ENCODE peak calls at places on chromosomes 13 and 19, in seven cellular contexts. I is mesendoderm, U is IMR-90, G is H1, N is H9, Q is neuronal stem cell, W is mesenchymal stem cell. R is an unnamed sample.

GRCh38 chr13:74461011-74461410 is 326.8 kb upstream of the KLF12 start:
- DNase-seq in I (no peak), U (no peak), G (no peak), N (no peak), Q (no peak), W (no peak), R (no peak)

GRCh38 chr19:51573331-51573730 is 2.2 kb downstream of the ZNF175 start:
- DNase-seq in I (no peak), U (peak), G (no peak), N (no peak), Q (no peak), W (peak), R (no peak)

GRCh38 chr13:79659161-79659560 is 178.2 kb downstream of the NDFIP2 start:
- DNase-seq in I (peak), U (no peak), G (no peak), N (no peak), Q (peak), W (peak), R (no peak)

GRCh38 chr13:41122838-41123237 is 9.8 kb downstream of the KBTBD6 start:
- DNase-seq in I (no peak), U (no peak), G (no peak), N (no peak), Q (no peak), W (no peak), R (peak)

GRCh38 chr19:4504874-4505569 is 13.3 kb downstream of the PLIN4 start:
- DNase-seq in I (no peak), U (no peak), G (no peak), N (no peak), Q (no peak), W (no peak), R (no peak)

GRCh38 chr13:39415403-39415802 is 187.6 kb downstream of the LHFPL6 start:
- DNase-seq in I (peak), U (peak), G (no peak), N (peak), Q (no peak), W (peak), R (no peak)

GRCh38 chr13:34017231-34017630 is 199.3 kb downstream of the RFC3 start:
- DNase-seq in I (no peak), U (no peak), G (no peak), N (no peak), Q (no peak), W (no peak), R (no peak)

GRCh38 chr19:17078038-17078919 is 2.7 kb downstream of the MYO9B start:
- DNase-seq in I (peak), U (no peak), G (no peak), N (no peak), Q (no peak), W (no peak), R (peak)

GRCh38 chr19:16338470-16339360 is 14.1 kb downstream of the KLF2 start:
- DNase-seq in I (peak), U (peak), G (no peak), N (no peak), Q (no peak), W (peak), R (no peak)

GRCh38 chr13:57569981-57570380 is 61.6 kb upstream of the PCDH17 start:
- DNase-seq in I (no peak), U (no peak), G (no peak), N (no peak), Q (no peak), W (peak), R (no peak)

GRCh38 chr19:34482380-34483250 is 1.1 kb downstream of the WTIP start:
- DNase-seq in I (peak), U (peak), G (no peak), N (no peak), Q (no peak), W (peak), R (peak)

GRCh38 chr13:31945202-31945978 is 86.2 kb upstream of the FRY start:
- DNase-seq in I (peak), U (peak), G (no peak), N (peak), Q (no peak), W (peak), R (peak)

GRCh38 chr19:30555788-30556110 is 183.6 kb downstream of the ZNF536 start:
- DNase-seq in I (no peak), U (no peak), G (no peak), N (no peak), Q (no peak), W (no peak), R (no peak)

GRCh38 chr19:33462112-33462726 is 59.4 kb downstream of the PEPD start:
- DNase-seq in I (no peak), U (no peak), G (no peak), N (peak), Q (no peak), W (no peak), R (no peak)

GRCh38 chr13:65985632-65986031 is 1244.5 kb downstream of the PCDH9 start:
- DNase-seq in I (peak), U (no peak), G (no peak), N (peak), Q (no peak), W (no peak), R (no peak)

GRCh38 chr13:77506874-77507273 is 28.6 kb upstream of the SCEL start:
- DNase-seq in I (no peak), U (no peak), G (no peak), N (no peak), Q (no peak), W (peak), R (no peak)

GRCh38 chr13:31790992-31791391 is 51.7 kb downstream of the RXFP2 start:
- DNase-seq in I (no peak), U (peak), G (no peak), N (no peak), Q (no peak), W (peak), R (no peak)

GRCh38 chr13:93398167-93398566 is 171.6 kb downstream of the GPC6 start:
- DNase-seq in I (no peak), U (peak), G (no peak), N (no peak), Q (no peak), W (peak), R (no peak)

GRCh38 chr13:22812793-22813192 is 368.0 kb upstream of the SGCG start:
- DNase-seq in I (peak), U (no peak), G (no peak), N (no peak), Q (no peak), W (no peak), R (peak)

GRCh38 chr19:46787040-46787330 is 1.4 kb downstream of the SLC1A5 start:
- DNase-seq in I (no peak), U (no peak), G (no peak), N (no peak), Q (no peak), W (no peak), R (no peak)

GRCh38 chr19:4013886-4014540 is 6.5 kb downstream of the PIAS4 start:
- DNase-seq in I (no peak), U (no peak), G (no peak), N (no peak), Q (no peak), W (no peak), R (no peak)

GRCh38 chr13:100825551-100825950 is 151.0 kb upstream of the TMTC4 start:
- DNase-seq in I (no peak), U (peak), G (no peak), N (no peak), Q (no peak), W (no peak), R (no peak)

GRCh38 chr19:33646306-33646705 is 24.6 kb downstream of the CHST8 start:
- DNase-seq in I (no peak), U (no peak), G (no peak), N (no peak), Q (no peak), W (no peak), R (no peak)

GRCh38 chr13:71861769-71862168 is 5.2 kb downstream of the DACH1 start:
- DNase-seq in I (no peak), U (no peak), G (no peak), N (no peak), Q (no peak), W (no peak), R (no peak)

GRCh38 chr19:19459707-19460251 is 54.3 kb downstream of the GATAD2A start:
- DNase-seq in I (no peak), U (peak), G (no peak), N (no peak), Q (no peak), W (peak), R (peak)

GRCh38 chr19:38252935-38253691 is 3.1 kb downstream of the PPP1R14A start:
- DNase-seq in I (no peak), U (no peak), G (no peak), N (no peak), Q (no peak), W (peak), R (no peak)

GRCh38 chr13:45299194-45299593 is 41.8 kb downstream of the TPT1 start:
- DNase-seq in I (no peak), U (peak), G (no peak), N (no peak), Q (no peak), W (no peak), R (no peak)

GRCh38 chr13:75052616-75053015 is 429.4 kb downstream of the TBC1D4 start:
- DNase-seq in I (no peak), U (no peak), G (no peak), N (no peak), Q (no peak), W (no peak), R (no peak)

GRCh38 chr13:40064154-40064713 is 408.8 kb downstream of the COG6 start:
- DNase-seq in I (no peak), U (no peak), G (no peak), N (no peak), Q (no peak), W (peak), R (no peak)

GRCh38 chr19:45177817-45178261 is at the start of gene TRAPPC6A:
- DNase-seq in I (no peak), U (peak), G (no peak), N (no peak), Q (no peak), W (peak), R (peak)

GRCh38 chr13:89465366-89465765 is 1794.2 kb downstream of the SLITRK5 start:
- DNase-seq in I (no peak), U (no peak), G (no peak), N (no peak), Q (no peak), W (peak), R (no peak)

GRCh38 chr19:3949997-3950859 is 17.4 kb downstream of the NMRK2 start:
- DNase-seq in I (no peak), U (no peak), G (no peak), N (no peak), Q (no peak), W (no peak), R (no peak)

GRCh38 chr19:19946226-19946625 is 45.5 kb downstream of the ZNF93 start:
- DNase-seq in I (no peak), U (no peak), G (no peak), N (no peak), Q (no peak), W (no peak), R (no peak)

GRCh38 chr19:44113784-44114390 is 688 bp downstream of the ZNF225 start:
- DNase-seq in I (peak), U (peak), G (no peak), N (peak), Q (peak), W (no peak), R (no peak)

GRCh38 chr19:39705578-39706188 is 1.4 kb downstream of the LGALS14 start:
- DNase-seq in I (no peak), U (no peak), G (no peak), N (no peak), Q (no peak), W (no peak), R (no peak)

GRCh38 chr13:110811008-110811720 is 97.7 kb downstream of the ING1 start:
- DNase-seq in I (no peak), U (no peak), G (no peak), N (no peak), Q (no peak), W (no peak), R (no peak)

GRCh38 chr19:13717194-13717643 is 47.1 kb upstream of the MRI1 start:
- DNase-seq in I (no peak), U (peak), G (no peak), N (no peak), Q (no peak), W (no peak), R (no peak)

GRCh38 chr19:18433039-18433691 is 4.8 kb downstream of the ISYNA1 start:
- DNase-seq in I (peak), U (no peak), G (no peak), N (peak), Q (no peak), W (peak), R (peak)

GRCh38 chr19:18431351-18432197 is 6.4 kb downstream of the ISYNA1 start:
- DNase-seq in I (no peak), U (no peak), G (no peak), N (no peak), Q (no peak), W (no peak), R (peak)

GRCh38 chr19:18430417-18431144 is 7.4 kb downstream of the ISYNA1 start:
- DNase-seq in I (no peak), U (no peak), G (no peak), N (no peak), Q (no peak), W (no peak), R (no peak)

GRCh38 chr19:18433735-18434398 is 4.1 kb downstream of the ISYNA1 start:
- DNase-seq in I (peak), U (no peak), G (no peak), N (peak), Q (no peak), W (no peak), R (peak)

GRCh38 chr19:18432275-18433038 is 5.5 kb downstream of the ISYNA1 start:
- DNase-seq in I (no peak), U (no peak), G (no peak), N (no peak), Q (no peak), W (peak), R (peak)
- H3K27ac ChIP-seq in I (no peak), U (no peak), G (no peak), N (no peak), Q (no peak), W (no peak), R (peak)

GRCh38 chr19:2341247-2341705 is 12.8 kb downstream of the SPPL2B start:
- DNase-seq in I (no peak), U (no peak), G (no peak), N (no peak), Q (no peak), W (no peak), R (no peak)

GRCh38 chr19:2343289-2343982 is 15.0 kb downstream of the SPPL2B start:
- DNase-seq in I (no peak), U (no peak), G (no peak), N (peak), Q (no peak), W (no peak), R (no peak)

GRCh38 chr19:2340496-2341246 is 12.2 kb downstream of the SPPL2B start:
- DNase-seq in I (no peak), U (no peak), G (no peak), N (no peak), Q (no peak), W (no peak), R (peak)

GRCh38 chr19:2342656-2343288 is 14.3 kb downstream of the SPPL2B start:
- DNase-seq in I (no peak), U (no peak), G (no peak), N (no peak), Q (no peak), W (no peak), R (no peak)

DNA sequence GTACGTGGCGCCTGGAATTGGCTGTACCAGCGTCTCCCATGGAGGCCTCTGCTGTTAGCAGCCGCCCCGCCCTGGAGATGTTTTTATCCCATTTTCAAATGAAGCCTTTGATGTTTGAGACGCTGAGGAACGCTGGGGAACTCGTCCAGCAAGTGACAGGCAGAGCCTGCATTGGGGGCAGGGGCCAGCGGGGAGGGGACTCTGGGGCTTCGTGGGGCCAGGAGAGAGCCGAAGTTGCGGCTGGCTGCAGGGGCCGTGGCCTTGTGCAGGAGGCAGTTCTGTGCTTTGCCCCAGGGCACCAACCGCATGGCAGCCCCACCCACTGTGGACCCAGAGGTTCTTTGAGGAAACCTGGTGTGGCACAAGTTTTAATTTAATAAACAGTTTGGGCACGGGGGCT is 13.5 kb downstream of the SPPL2B start:
- DNase-seq in I (no peak), U (no peak), G (no peak), N (no peak), Q (no peak), W (no peak), R (peak)
- H3K9ac ChIP-seq in I (no peak), U (no peak), G (no peak), N (no peak), Q (no peak), W (no peak), R (no peak)

GRCh38 chr13:47232516-47232915 is 335.7 kb upstream of the HTR2A start:
- DNase-seq in I (no peak), U (no peak), G (no peak), N (no peak), Q (no peak), W (no peak), R (no peak)
- H2BK5ac ChIP-seq in I (no peak), U (no peak), G (no peak), N (no peak), Q (no peak), W (no peak), R (no peak)

GRCh38 chr13:85525411-85525810 is 273.8 kb downstream of the SLITRK6 start:
- DNase-seq in I (no peak), U (no peak), G (no peak), N (no peak), Q (no peak), W (peak), R (no peak)

GRCh38 chr13:85529216-85529590 is 270.0 kb downstream of the SLITRK6 start:
- DNase-seq in I (peak), U (peak), G (no peak), N (no peak), Q (no peak), W (peak), R (peak)

DNA sequence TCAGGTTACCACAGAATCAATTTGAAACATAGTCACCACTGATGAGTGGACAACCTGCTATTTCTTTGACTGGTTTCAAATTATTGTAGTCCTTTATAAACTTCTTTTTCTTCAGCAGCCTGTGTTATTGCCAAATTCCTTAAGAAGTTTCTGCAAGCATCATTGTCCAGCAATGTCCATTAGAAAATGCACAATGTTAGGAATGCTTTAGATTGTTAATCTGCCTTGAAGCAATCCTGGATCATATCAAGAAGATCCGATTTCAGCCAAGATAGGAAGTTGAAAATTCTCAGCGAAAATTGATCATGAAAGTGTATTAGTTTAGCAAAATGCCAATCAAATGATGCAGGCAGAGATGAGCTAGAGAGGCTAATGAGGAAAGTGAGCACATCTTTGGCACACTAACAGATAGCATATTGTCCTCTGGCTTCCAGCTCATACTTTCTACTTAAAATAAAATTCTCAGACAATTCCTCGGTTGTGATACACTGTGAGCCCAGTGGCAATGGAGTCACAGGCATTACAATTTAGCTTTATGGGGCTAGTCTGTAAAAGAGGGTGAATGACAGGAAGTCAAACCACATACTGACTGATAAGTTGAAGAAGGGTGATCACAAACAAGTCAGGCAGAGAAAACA is 270.5 kb downstream of the SLITRK6 start:
- DNase-seq in I (peak), U (peak), G (no peak), N (no peak), Q (no peak), W (peak), R (peak)
- H3K27ac ChIP-seq in I (no peak), U (peak), G (no peak), N (no peak), Q (no peak), W (peak), R (peak)

GRCh38 chr13:113819341-113819730 is 44.5 kb downstream of the GAS6 start:
- DNase-seq in I (no peak), U (no peak), G (no peak), N (no peak), Q (no peak), W (no peak), R (no peak)
- H3K9ac ChIP-seq in I (no peak), U (no peak), G (no peak), N (no peak), Q (no peak), W (no peak), R (no peak)

DNA sequence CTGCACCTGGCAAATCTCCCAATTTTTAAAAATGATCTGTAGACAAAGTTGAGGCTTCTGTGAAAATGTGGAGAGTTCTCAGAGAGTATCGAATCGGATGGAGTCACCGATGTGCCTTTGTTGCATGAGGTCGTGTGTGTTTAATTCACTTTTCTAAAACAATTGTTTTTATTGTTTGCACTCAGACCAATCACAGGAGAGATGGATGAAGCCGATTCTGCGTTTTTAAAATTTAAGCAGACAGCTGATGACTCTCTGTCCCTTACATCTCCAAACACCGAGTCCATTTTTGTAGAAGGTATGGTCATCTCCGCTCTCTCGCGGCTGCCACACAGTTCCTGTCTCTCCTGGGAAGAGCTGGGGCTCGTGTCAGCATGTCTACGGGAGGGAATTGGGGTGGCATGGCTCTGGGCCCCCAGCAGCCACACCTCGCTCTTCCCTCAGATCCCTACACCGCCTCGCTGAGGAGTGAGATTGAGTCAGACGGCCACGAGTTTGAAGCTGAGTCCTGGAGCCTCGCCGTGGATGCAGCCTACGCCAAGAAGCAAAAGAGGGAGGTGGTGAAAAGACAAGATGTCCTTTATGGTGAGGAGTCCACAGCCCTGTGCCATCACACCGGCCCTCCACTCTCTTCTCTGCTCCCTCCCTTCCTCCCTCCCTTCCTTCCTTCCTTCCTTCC is 47.2 kb downstream of the PEX11G start:
- DNase-seq in I (no peak), U (no peak), G (no peak), N (no peak), Q (no peak), W (no peak), R (no peak)
- H2BK5ac ChIP-seq in I (no peak), U (no peak), G (no peak), N (no peak), Q (no peak), W (no peak), R (no peak)